ENCODE peak calls at places on chromosomes 13 and 19, in ten cellular contexts. V is psoas muscle, T is ovary, M is breast epithelium, Y is fibroblast of mammary gland, E is cardiac fibroblast, G is IMR-90, B is AG04450, X is lower lobe of right lung, L is cardiac muscle cell. Z is an unnamed sample.

GRCh38 chr19:14432817-14433453 is at the start of gene PKN1:
- DNase-seq in V (peak), T (peak), M (no peak), Y (no peak), E (peak), G (no peak), B (no peak), X (peak), L (peak), Z (no peak)

GRCh38 chr13:40518481-40518882 is 148.0 kb downstream of the FOXO1 start:
- DNase-seq in V (no peak), T (no peak), M (no peak), Y (no peak), E (no peak), G (no peak), B (no peak), X (no peak), L (no peak), Z (no peak)

GRCh38 chr13:66528903-66529576 is 701.1 kb downstream of the PCDH9 start:
- DNase-seq in V (no peak), T (no peak), M (no peak), Y (no peak), E (no peak), G (no peak), B (no peak), X (no peak), L (no peak), Z (no peak)

GRCh38 chr19:16202320-16203255 is 4.9 kb downstream of the AP1M1 start:
- DNase-seq in V (no peak), T (no peak), M (no peak), Y (peak), E (no peak), G (no peak), B (no peak), X (no peak), L (no peak), Z (no peak)

GRCh38 chr19:32223595-32224370 is 121.6 kb upstream of the ZNF507 start:
- DNase-seq in V (no peak), T (peak), M (no peak), Y (no peak), E (no peak), G (no peak), B (no peak), X (no peak), L (no peak), Z (no peak)

GRCh38 chr19:19026299-19026971 is 6.9 kb downstream of the SUGP2 start:
- DNase-seq in V (no peak), T (no peak), M (no peak), Y (peak), E (peak), G (no peak), B (no peak), X (no peak), L (no peak), Z (no peak)

GRCh38 chr19:3625996-3626472 is 556 bp downstream of the CACTIN start:
- DNase-seq in V (no peak), T (no peak), M (no peak), Y (no peak), E (no peak), G (no peak), B (no peak), X (no peak), L (no peak), Z (no peak)

GRCh38 chr13:20870829-20871228 is 31.7 kb downstream of the XPO4 start:
- DNase-seq in V (no peak), T (no peak), M (no peak), Y (no peak), E (no peak), G (no peak), B (no peak), X (no peak), L (no peak), Z (no peak)

GRCh38 chr19:29887498-29887897 is 54.5 kb upstream of the URI1 start:
- DNase-seq in V (no peak), T (peak), M (no peak), Y (no peak), E (peak), G (peak), B (no peak), X (no peak), L (peak), Z (no peak)

GRCh38 chr13:83877901-83878300 is 4.4 kb downstream of the SLITRK1 start:
- DNase-seq in V (no peak), T (no peak), M (no peak), Y (no peak), E (no peak), G (no peak), B (no peak), X (no peak), L (no peak), Z (no peak)

GRCh38 chr19:4933528-4933927 is 24.2 kb downstream of the UHRF1 start:
- DNase-seq in V (no peak), T (no peak), M (no peak), Y (peak), E (no peak), G (no peak), B (no peak), X (no peak), L (peak), Z (no peak)

GRCh38 chr19:6484251-6484650 is 2.7 kb upstream of the DENND1C start:
- DNase-seq in V (no peak), T (no peak), M (no peak), Y (no peak), E (no peak), G (no peak), B (no peak), X (peak), L (no peak), Z (no peak)

GRCh38 chr19:30350995-30351394 is 21.2 kb upstream of the ZNF536 start:
- DNase-seq in V (no peak), T (no peak), M (no peak), Y (no peak), E (no peak), G (no peak), B (no peak), X (no peak), L (no peak), Z (no peak)

GRCh38 chr13:30715837-30716236 is 19.5 kb upstream of the ALOX5AP start:
- DNase-seq in V (no peak), T (no peak), M (no peak), Y (no peak), E (peak), G (no peak), B (no peak), X (no peak), L (no peak), Z (no peak)

GRCh38 chr13:109785892-109786450 is 412 bp downstream of the IRS2 start:
- DNase-seq in V (peak), T (no peak), M (no peak), Y (no peak), E (peak), G (no peak), B (no peak), X (peak), L (peak), Z (no peak)

GRCh38 chr19:37361994-37362393 is 8.9 kb upstream of the ZNF527 start:
- DNase-seq in V (no peak), T (no peak), M (no peak), Y (peak), E (no peak), G (peak), B (peak), X (no peak), L (peak), Z (no peak)

GRCh38 chr13:26010487-26011207 is 41.2 kb downstream of the SHISA2 start:
- DNase-seq in V (no peak), T (no peak), M (no peak), Y (no peak), E (no peak), G (no peak), B (no peak), X (no peak), L (no peak), Z (no peak)

GRCh38 chr19:44587863-44588752 is 25.3 kb upstream of the IGSF23 start:
- DNase-seq in V (no peak), T (no peak), M (no peak), Y (peak), E (peak), G (peak), B (peak), X (no peak), L (peak), Z (peak)
- TF ChIP-seq CTCF in V (peak), T (no peak), M (no peak), Y (no peak), E (peak), G (peak), B (peak), X (peak), L (peak), Z (no peak)

DNA sequence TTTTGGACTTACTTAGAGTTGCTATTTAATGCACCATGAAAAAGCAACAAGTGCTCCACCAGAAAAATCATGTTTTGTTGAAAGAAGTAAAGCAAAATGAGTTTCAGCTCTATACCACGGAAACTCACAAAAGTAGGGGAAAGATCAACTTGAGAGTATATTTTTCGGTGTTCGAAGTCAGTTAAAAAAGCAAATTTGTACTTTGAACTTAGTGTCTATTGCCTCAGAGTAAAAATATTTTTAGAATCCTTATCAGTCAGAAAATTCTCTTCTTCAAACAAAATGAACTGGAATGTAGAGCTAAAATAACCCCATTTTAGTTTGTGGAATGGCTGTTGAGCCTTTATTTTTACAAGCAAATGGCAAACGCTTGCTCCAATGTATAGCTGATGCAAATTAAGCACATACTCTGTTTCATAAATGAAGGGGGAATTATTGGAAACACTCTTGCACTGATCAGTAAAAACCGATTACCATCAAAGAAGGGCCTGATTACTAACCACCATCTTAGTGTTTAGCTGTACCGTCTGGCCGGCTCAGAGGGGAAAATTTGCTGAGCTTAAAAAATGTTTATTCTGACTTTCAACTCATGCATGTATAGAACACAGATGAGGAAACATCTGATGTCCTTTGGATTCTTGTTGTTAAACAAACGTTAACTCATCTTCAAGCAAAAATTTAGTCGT is 540.8 kb downstream of the GPC6 start:
- DNase-seq in V (no peak), T (no peak), M (no peak), Y (no peak), E (no peak), G (peak), B (no peak), X (no peak), L (no peak), Z (no peak)
- H3K4me3 ChIP-seq in V (no peak), T (no peak), M (no peak), Y (no peak), E (no peak), G (no peak), B (no peak), X (no peak), L (no peak), Z (no peak)

DNA sequence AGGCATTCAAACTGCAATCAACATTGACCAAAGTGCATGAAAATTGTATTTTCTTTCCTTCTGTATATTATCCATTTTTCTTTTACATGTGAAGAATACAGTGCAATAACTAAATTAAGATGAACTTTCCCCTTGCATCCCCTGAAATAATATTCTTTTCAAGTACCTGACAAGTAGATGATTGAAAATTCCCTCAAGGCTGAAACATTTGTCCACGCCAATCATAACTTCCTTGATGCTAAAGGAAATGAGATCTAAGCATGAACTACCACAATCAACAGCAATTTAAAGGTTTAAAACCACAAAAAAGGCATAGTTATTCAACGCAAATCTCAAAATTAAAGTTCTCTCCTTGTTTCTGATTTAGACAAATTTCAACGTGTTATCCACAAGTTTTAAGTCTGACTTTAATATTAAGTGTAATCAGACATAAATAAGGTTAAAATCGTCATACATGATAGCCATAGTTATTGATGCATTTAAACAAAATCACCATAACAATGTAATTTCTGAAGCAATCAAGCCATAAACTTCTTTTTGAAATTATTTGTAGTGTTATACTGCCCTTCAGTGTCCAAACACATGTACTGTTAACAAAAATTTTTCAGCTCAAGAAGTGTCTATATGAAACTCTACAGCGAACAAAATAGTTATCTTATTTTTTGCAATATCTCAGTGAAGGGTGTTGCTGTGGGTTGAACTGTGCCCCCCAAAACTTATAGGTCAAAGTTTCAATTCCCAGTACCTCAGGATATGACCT is 169.5 kb downstream of the DCLK1 start:
- DNase-seq in V (no peak), T (no peak), M (no peak), Y (peak), E (no peak), G (peak), B (no peak), X (no peak), L (no peak), Z (no peak)
- TF ChIP-seq CTCF in V (no peak), T (no peak), M (no peak), Y (peak), E (peak), G (no peak), B (peak), X (no peak), L (no peak), Z (no peak)

GRCh38 chr19:10289167-10289835 is 451 bp upstream of the ICAM5 start:
- DNase-seq in V (peak), T (no peak), M (no peak), Y (peak), E (no peak), G (peak), B (no peak), X (peak), L (peak), Z (peak)

GRCh38 chr19:10291554-10292205 is 1.9 kb downstream of the ICAM5 start:
- DNase-seq in V (no peak), T (no peak), M (no peak), Y (no peak), E (no peak), G (peak), B (no peak), X (no peak), L (no peak), Z (no peak)

GRCh38 chr19:10290876-10291553 is 1.3 kb downstream of the ICAM5 start:
- DNase-seq in V (no peak), T (peak), M (no peak), Y (no peak), E (peak), G (peak), B (no peak), X (peak), L (peak), Z (no peak)

GRCh38 chr19:10289836-10290438 is at the start of gene ICAM5:
- DNase-seq in V (no peak), T (no peak), M (no peak), Y (no peak), E (no peak), G (peak), B (no peak), X (no peak), L (peak), Z (no peak)

GRCh38 chr19:10290439-10290875 is 705 bp downstream of the ICAM5 start:
- DNase-seq in V (no peak), T (no peak), M (no peak), Y (no peak), E (no peak), G (peak), B (no peak), X (no peak), L (no peak), Z (no peak)
- H3K4me3 ChIP-seq in V (peak), T (no peak), M (peak), Y (peak), E (peak), G (peak), B (peak), X (peak), L (peak), Z (peak)